ENCODE peak calls at places on chromosomes 2 and 18, in four cellular contexts. L is activated naive CD4-positive, alpha-beta T cell; C is CD8-positive, alpha-beta T cell; V is NCI-H1092. R is an unnamed sample.

GRCh38 chr2:46320141-46320567 is 22.9 kb downstream of the EPAS1 start:
- DNase-seq in L (no peak), C (no peak), V (no peak), R (no peak)

GRCh38 chr18:46632401-46633089 is 24.5 kb downstream of the LOXHD1 start:
- DNase-seq in L (no peak), C (no peak), V (no peak), R (peak)

GRCh38 chr2:219631406-219631891 is 4.0 kb downstream of the SLC4A3 start:
- DNase-seq in L (no peak), C (no peak), V (no peak), R (no peak)

GRCh38 chr2:169265581-169265980 is 96.8 kb downstream of the LRP2 start:
- DNase-seq in L (no peak), C (no peak), V (no peak), R (no peak)

GRCh38 chr2:201150454-201151020 is 32.4 kb upstream of the CASP10 start:
- DNase-seq in L (no peak), C (no peak), V (no peak), R (no peak)

GRCh38 chr2:109611467-109612095 is 2.2 kb downstream of the SEPTIN10 start:
- DNase-seq in L (no peak), C (no peak), V (no peak), R (no peak)

GRCh38 chr2:71291398-71291797 is 40.2 kb upstream of the ZNF638 start:
- DNase-seq in L (no peak), C (no peak), V (no peak), R (no peak)

GRCh38 chr2:60333264-60333663 is 220.2 kb downstream of the BCL11A start:
- DNase-seq in L (no peak), C (no peak), V (no peak), R (no peak)

GRCh38 chr2:19800796-19801195 is 101.0 kb downstream of the TTC32 start:
- DNase-seq in L (no peak), C (no peak), V (no peak), R (no peak)

GRCh38 chr18:2331496-2331895 is 239.8 kb downstream of the METTL4 start:
- DNase-seq in L (no peak), C (no peak), V (no peak), R (no peak)

GRCh38 chr18:27500531-27500930 is 315.4 kb upstream of the CHST9 start:
- DNase-seq in L (no peak), C (no peak), V (no peak), R (no peak)

GRCh38 chr2:169225233-169225750 is 137.0 kb downstream of the LRP2 start:
- DNase-seq in L (no peak), C (no peak), V (no peak), R (no peak)

GRCh38 chr2:238061310-238062202 is 755 bp downstream of the SCLY start:
- DNase-seq in L (no peak), C (peak), V (no peak), R (peak)

GRCh38 chr2:190562121-190562520 is 27.6 kb upstream of the NEMP2 start:
- DNase-seq in L (no peak), C (no peak), V (no peak), R (peak)

GRCh38 chr2:239548965-239549595 is 148.3 kb upstream of the HDAC4 start:
- DNase-seq in L (no peak), C (no peak), V (no peak), R (no peak)

GRCh38 chr2:200442471-200442870 is 67.4 kb downstream of the KCTD18 start:
- DNase-seq in L (no peak), C (no peak), V (no peak), R (no peak)

GRCh38 chr2:233544079-233544690 is 22.4 kb downstream of the USP40 start:
- DNase-seq in L (no peak), C (no peak), V (no peak), R (no peak)

GRCh38 chr2:152445791-152446201 is 110.8 kb downstream of the FMNL2 start:
- DNase-seq in L (no peak), C (no peak), V (no peak), R (no peak)

GRCh38 chr18:79558196-79559120 is 121.1 kb upstream of the CTDP1 start:
- DNase-seq in L (no peak), C (no peak), V (no peak), R (no peak)

GRCh38 chr18:24611075-24611474 is 150.6 kb downstream of the HRH4 start:
- DNase-seq in L (no peak), C (no peak), V (no peak), R (no peak)

GRCh38 chr2:74391209-74391579 is 11.1 kb upstream of the DCTN1 start:
- DNase-seq in L (no peak), C (no peak), V (no peak), R (no peak)

GRCh38 chr2:218291934-218292699 is at the start of gene TMBIM1:
- DNase-seq in L (peak), C (peak), V (no peak), R (no peak)

GRCh38 chr2:239392072-239392357 is 8.8 kb downstream of the HDAC4 start:
- DNase-seq in L (no peak), C (no peak), V (no peak), R (no peak)

GRCh38 chr2:200360364-200360763 is 53.9 kb downstream of the SPATS2L start:
- DNase-seq in L (no peak), C (no peak), V (no peak), R (peak)

R was measured in NCI-H524.